ENCODE peak calls at places on chromosomes 4 and X, in nine cellular contexts. G is substantia nigra; C is GM23248; Q is neuronal stem cell; L is myocyte; K is nephron progenitor cell; F is C1 segment of cervical spinal cord; S is T follicular helper cell; Z is naive thymus-derived CD8-positive, alpha-beta T cell. H is an unnamed sample.

GRCh38 chr4:80492761-80493160 is 157.2 kb downstream of the CFAP299 start:
- DNase-seq in C (no peak), Z (peak), Q (no peak), K (no peak), G (no peak), L (no peak), S (peak), F (no peak), H (no peak)

GRCh38 chrX:101219116-101219839 is at the start of gene DRP2:
- DNase-seq in K (no peak), S (no peak), L (no peak), Z (no peak), F (no peak), G (no peak), Q (no peak), C (peak), H (no peak)

GRCh38 chr4:168593399-168593798 is 96.5 kb downstream of the PALLD start:
- DNase-seq in Z (no peak), C (no peak), L (no peak), F (no peak), G (no peak), Q (no peak), S (no peak), K (no peak), H (no peak)

GRCh38 chr4:107270614-107271013 is 234.5 kb upstream of the DKK2 start:
- DNase-seq in F (no peak), L (no peak), Q (no peak), G (no peak), C (no peak), K (no peak), Z (no peak), S (no peak), H (no peak)

GRCh38 chrX:109732319-109732779 is 708 bp downstream of the ACSL4 start:
- DNase-seq in Z (peak), S (no peak), L (peak), Q (no peak), K (no peak), G (no peak), F (no peak), C (peak), H (no peak)

GRCh38 chr4:52263612-52264011 is 212.5 kb downstream of the SPATA18 start:
- DNase-seq in G (no peak), S (no peak), C (peak), Q (no peak), F (no peak), Z (no peak), L (no peak), K (no peak), H (peak)

GRCh38 chrX:132353430-132353829 is 134.2 kb upstream of the RAP2C start:
- DNase-seq in Q (no peak), K (no peak), F (no peak), G (no peak), S (no peak), Z (no peak), L (no peak), C (no peak), H (no peak)

GRCh38 chrX:22095306-22095705 is 63.2 kb downstream of the PHEX start:
- DNase-seq in C (peak), G (no peak), S (no peak), L (peak), F (no peak), Z (no peak), K (peak), Q (peak), H (no peak)

GRCh38 chrX:140495739-140496138 is 9.1 kb downstream of the SOX3 start:
- DNase-seq in K (no peak), S (no peak), Z (no peak), G (no peak), F (no peak), Q (no peak), L (no peak), C (no peak), H (no peak)

GRCh38 chrX:71366674-71367256 is 608 bp downstream of the TAF1 start:
- DNase-seq in G (peak), Q (no peak), S (peak), Z (peak), L (peak), C (peak), F (peak), K (peak), H (no peak)

GRCh38 chr4:24806206-24806990 is 11.0 kb downstream of the SOD3 start:
- DNase-seq in G (no peak), K (no peak), F (no peak), Z (no peak), S (no peak), C (no peak), Q (no peak), L (no peak), H (no peak)

GRCh38 chr4:107838138-107838618 is 13.4 kb downstream of the SGMS2 start:
- DNase-seq in K (no peak), Q (no peak), S (no peak), Z (no peak), G (no peak), L (no peak), C (peak), F (no peak), H (no peak)

GRCh38 chr4:143360838-143361237 is 24.2 kb downstream of the GAB1 start:
- DNase-seq in S (no peak), L (no peak), F (no peak), C (peak), Z (no peak), G (no peak), K (no peak), Q (no peak), H (no peak)

GRCh38 chr4:111961806-111962205 is 183.4 kb upstream of the FAM241A start:
- DNase-seq in G (no peak), K (no peak), L (no peak), F (no peak), S (no peak), Q (no peak), Z (no peak), C (peak), H (no peak)

GRCh38 chrX:31228909-31229308 is 157.1 kb upstream of the FTHL17 start:
- DNase-seq in G (no peak), Z (no peak), L (no peak), Q (no peak), S (no peak), F (no peak), C (no peak), K (no peak), H (no peak)

GRCh38 chr4:123096038-123096437 is 173.6 kb upstream of the NUDT6 start:
- DNase-seq in S (no peak), Z (no peak), L (peak), F (no peak), C (no peak), G (no peak), K (no peak), Q (peak), H (no peak)

GRCh38 chrX:97479491-97479890 is 595.8 kb downstream of the RPA4 start:
- DNase-seq in F (no peak), L (no peak), Q (no peak), K (no peak), G (no peak), Z (no peak), S (no peak), C (no peak), H (no peak)

GRCh38 chrX:117972681-117973080 is 143.9 kb downstream of the KLHL13 start:
- DNase-seq in Z (no peak), Q (no peak), K (no peak), C (no peak), L (no peak), G (no peak), S (no peak), F (no peak), H (no peak)

GRCh38 chrX:41302293-41302868 is 31.6 kb upstream of the DDX3X start:
- DNase-seq in G (no peak), Z (no peak), L (no peak), F (no peak), Q (no peak), K (peak), C (no peak), S (no peak), H (no peak)

GRCh38 chr4:170854097-170854496 is 764.3 kb upstream of the AADAT start:
- DNase-seq in F (no peak), S (no peak), C (no peak), Z (no peak), Q (no peak), G (no peak), K (no peak), L (no peak), H (no peak)

GRCh38 chr4:70722199-70722791 is 531 bp downstream of the RUFY3 start:
- DNase-seq in Q (no peak), F (peak), S (peak), C (peak), Z (peak), K (no peak), G (peak), L (peak), H (no peak)

GRCh38 chr4:92014060-92014459 is 289.7 kb upstream of the GRID2 start:
- DNase-seq in G (no peak), Q (no peak), F (no peak), L (no peak), K (no peak), C (no peak), Z (no peak), S (no peak), H (no peak)

GRCh38 chrX:66035667-66036066 is 4.2 kb downstream of the VSIG4 start:
- DNase-seq in Z (no peak), G (no peak), Q (no peak), S (no peak), C (no peak), K (no peak), F (no peak), L (no peak), H (no peak)

GRCh38 chr4:148056879-148057278 is 325.0 kb downstream of the ARHGAP10 start:
- DNase-seq in Q (no peak), K (no peak), F (peak), G (peak), L (peak), S (no peak), C (peak), Z (peak), H (no peak)

GRCh38 chrX:40175416-40176255 is 77.9 kb upstream of the BCOR start:
- DNase-seq in C (peak), G (peak), Q (no peak), F (peak), Z (peak), S (peak), L (peak), K (peak), H (no peak)

GRCh38 chrX:41824551-41824950 is 98.8 kb downstream of the CASK start:
- DNase-seq in Z (no peak), L (peak), C (peak), K (no peak), F (no peak), Q (no peak), S (no peak), G (no peak), H (no peak)

GRCh38 chr4:185634066-185634652 is 98.9 kb upstream of the PDLIM3 start:
- DNase-seq in C (no peak), Q (no peak), F (no peak), K (no peak), L (no peak), G (no peak), S (no peak), Z (no peak), H (no peak)

GRCh38 chr4:161320377-161320776 is 843.4 kb downstream of the FSTL5 start:
- DNase-seq in Z (no peak), C (peak), K (peak), S (no peak), G (peak), F (no peak), L (peak), Q (peak), H (no peak)

GRCh38 chr4:110613710-110614109 is 9.2 kb downstream of the PITX2 start:
- DNase-seq in Q (no peak), L (no peak), G (no peak), F (no peak), K (no peak), S (no peak), C (no peak), Z (no peak), H (no peak)

GRCh38 chr4:136392576-136392975 is 1139.7 kb downstream of the PCDH18 start:
- DNase-seq in G (no peak), Q (no peak), S (no peak), Z (no peak), F (no peak), L (no peak), K (no peak), C (no peak), H (no peak)

GRCh38 chr4:67926485-67926884 is 36.8 kb downstream of the TMPRSS11A start:
- DNase-seq in G (no peak), C (no peak), S (no peak), L (no peak), Z (no peak), F (no peak), Q (no peak), K (no peak), H (no peak)

GRCh38 chrX:53445977-53446376 is 11.8 kb upstream of the HSD17B10 start:
- DNase-seq in Z (peak), Q (no peak), G (peak), K (peak), C (peak), S (no peak), F (no peak), L (peak), H (no peak)